ENCODE peak calls at places on chromosomes 4 and X, in nine cellular contexts. One of them, this sample, is unnamed.

GRCh38 chrX:50765986-50766385 is 48.0 kb downstream of the SHROOM4 start:
- DNase-seq in GM20000: no peak
- DNase-seq in CD4-positive, CD25-positive, alpha-beta regulatory T cell: no peak
- DNase-seq in ovary: no peak
- DNase-seq in stimulated activated CD8-positive, alpha-beta memory T cell treated with anti-CD3 and anti-CD28 coated beads, Interleukin-15, amount 100 ng/mL, for 4 hours: no peak
- DNase-seq in mesenteric fat pad: no peak
- DNase-seq in GM03348: no peak
- DNase-seq in stromal cell of bone marrow: no peak
- DNase-seq in HTR-8/SVneo: no peak
- DNase-seq in this sample: no peak

GRCh38 chr4:25258980-25259578 is 25.2 kb downstream of the PI4K2B start:
- DNase-seq in mesenteric fat pad: no peak
- DNase-seq in ovary: no peak
- DNase-seq in GM20000: no peak
- DNase-seq in HTR-8/SVneo: no peak
- DNase-seq in stimulated activated CD8-positive, alpha-beta memory T cell treated with anti-CD3 and anti-CD28 coated beads, Interleukin-15, amount 100 ng/mL, for 4 hours: no peak
- DNase-seq in CD4-positive, CD25-positive, alpha-beta regulatory T cell: no peak
- DNase-seq in GM03348: peak; percentile 55
- DNase-seq in stromal cell of bone marrow: no peak
- DNase-seq in this sample: no peak

GRCh38 chrX:137424679-137425078 is 141.2 kb upstream of the ZIC3 start:
- DNase-seq in stromal cell of bone marrow: no peak
- DNase-seq in GM03348: no peak
- DNase-seq in ovary: no peak
- DNase-seq in GM20000: no peak
- DNase-seq in CD4-positive, CD25-positive, alpha-beta regulatory T cell: no peak
- DNase-seq in mesenteric fat pad: no peak
- DNase-seq in stimulated activated CD8-positive, alpha-beta memory T cell treated with anti-CD3 and anti-CD28 coated beads, Interleukin-15, amount 100 ng/mL, for 4 hours: no peak
- DNase-seq in HTR-8/SVneo: no peak
- DNase-seq in this sample: no peak

GRCh38 chr4:77599378-77599777 is 6.2 kb upstream of the CXCL13 start:
- DNase-seq in stromal cell of bone marrow: peak; percentile 44
- DNase-seq in GM20000: no peak
- DNase-seq in HTR-8/SVneo: no peak
- DNase-seq in mesenteric fat pad: no peak
- DNase-seq in stimulated activated CD8-positive, alpha-beta memory T cell treated with anti-CD3 and anti-CD28 coated beads, Interleukin-15, amount 100 ng/mL, for 4 hours: no peak
- DNase-seq in GM03348: peak; percentile 58
- DNase-seq in ovary: no peak
- DNase-seq in CD4-positive, CD25-positive, alpha-beta regulatory T cell: no peak
- DNase-seq in this sample: no peak

GRCh38 chr4:152735302-152735917 is 44.1 kb downstream of the TIGD4 start:
- DNase-seq in stromal cell of bone marrow: no peak
- DNase-seq in GM03348: peak; percentile 58
- DNase-seq in stimulated activated CD8-positive, alpha-beta memory T cell treated with anti-CD3 and anti-CD28 coated beads, Interleukin-15, amount 100 ng/mL, for 4 hours: no peak
- DNase-seq in HTR-8/SVneo: peak; percentile 49
- DNase-seq in mesenteric fat pad: no peak
- DNase-seq in ovary: no peak
- DNase-seq in GM20000: peak; percentile 53
- DNase-seq in CD4-positive, CD25-positive, alpha-beta regulatory T cell: peak; percentile 46
- DNase-seq in this sample: peak; percentile 20

GRCh38 chr4:40662962-40663604 is 33.4 kb upstream of the RBM47 start:
- DNase-seq in mesenteric fat pad: no peak
- DNase-seq in CD4-positive, CD25-positive, alpha-beta regulatory T cell: no peak
- DNase-seq in GM20000: no peak
- DNase-seq in GM03348: peak; percentile 51
- DNase-seq in stimulated activated CD8-positive, alpha-beta memory T cell treated with anti-CD3 and anti-CD28 coated beads, Interleukin-15, amount 100 ng/mL, for 4 hours: no peak
- DNase-seq in HTR-8/SVneo: peak; percentile 13
- DNase-seq in stromal cell of bone marrow: peak; percentile 70
- DNase-seq in ovary: no peak
- DNase-seq in this sample: no peak

GRCh38 chrX:74225111-74225510 is 78.9 kb upstream of the ZCCHC13 start:
- DNase-seq in mesenteric fat pad: no peak
- DNase-seq in ovary: no peak
- DNase-seq in CD4-positive, CD25-positive, alpha-beta regulatory T cell: no peak
- DNase-seq in GM03348: no peak
- DNase-seq in stromal cell of bone marrow: no peak
- DNase-seq in stimulated activated CD8-positive, alpha-beta memory T cell treated with anti-CD3 and anti-CD28 coated beads, Interleukin-15, amount 100 ng/mL, for 4 hours: no peak
- DNase-seq in GM20000: no peak
- DNase-seq in HTR-8/SVneo: no peak
- DNase-seq in this sample: no peak

GRCh38 chrX:38768079-38768478 is 33.2 kb upstream of the MID1IP1 start:
- DNase-seq in stromal cell of bone marrow: peak; percentile 23
- DNase-seq in stimulated activated CD8-positive, alpha-beta memory T cell treated with anti-CD3 and anti-CD28 coated beads, Interleukin-15, amount 100 ng/mL, for 4 hours: no peak
- DNase-seq in GM03348: peak; percentile 35
- DNase-seq in CD4-positive, CD25-positive, alpha-beta regulatory T cell: peak; percentile 20
- DNase-seq in ovary: no peak
- DNase-seq in mesenteric fat pad: no peak
- DNase-seq in GM20000: peak; percentile 8
- DNase-seq in HTR-8/SVneo: peak; percentile 3
- DNase-seq in this sample: peak; percentile 6

GRCh38 chr4:72430050-72430449 is 139.0 kb downstream of the ADAMTS3 start:
- DNase-seq in CD4-positive, CD25-positive, alpha-beta regulatory T cell: no peak
- DNase-seq in ovary: no peak
- DNase-seq in mesenteric fat pad: no peak
- DNase-seq in stimulated activated CD8-positive, alpha-beta memory T cell treated with anti-CD3 and anti-CD28 coated beads, Interleukin-15, amount 100 ng/mL, for 4 hours: no peak
- DNase-seq in HTR-8/SVneo: no peak
- DNase-seq in GM03348: peak; percentile 19
- DNase-seq in stromal cell of bone marrow: no peak
- DNase-seq in GM20000: no peak
- DNase-seq in this sample: no peak

GRCh38 chr4:74095886-74096264 is 3.1 kb downstream of the CXCL2 start:
- DNase-seq in mesenteric fat pad: no peak
- DNase-seq in GM03348: no peak
- DNase-seq in GM20000: no peak
- DNase-seq in ovary: no peak
- DNase-seq in stimulated activated CD8-positive, alpha-beta memory T cell treated with anti-CD3 and anti-CD28 coated beads, Interleukin-15, amount 100 ng/mL, for 4 hours: no peak
- DNase-seq in stromal cell of bone marrow: no peak
- DNase-seq in CD4-positive, CD25-positive, alpha-beta regulatory T cell: no peak
- DNase-seq in HTR-8/SVneo: no peak
- DNase-seq in this sample: no peak

GRCh38 chr4:55038176-55038890 is 87.1 kb downstream of the KDR start:
- DNase-seq in ovary: peak; percentile 26
- DNase-seq in GM20000: no peak
- DNase-seq in stromal cell of bone marrow: no peak
- DNase-seq in mesenteric fat pad: no peak
- DNase-seq in GM03348: peak; percentile 30
- DNase-seq in stimulated activated CD8-positive, alpha-beta memory T cell treated with anti-CD3 and anti-CD28 coated beads, Interleukin-15, amount 100 ng/mL, for 4 hours: no peak
- DNase-seq in HTR-8/SVneo: no peak
- DNase-seq in CD4-positive, CD25-positive, alpha-beta regulatory T cell: no peak
- DNase-seq in this sample: no peak

GRCh38 chr4:177008836-177009501 is 216.2 kb upstream of the VEGFC start:
- DNase-seq in ovary: no peak
- DNase-seq in CD4-positive, CD25-positive, alpha-beta regulatory T cell: no peak
- DNase-seq in HTR-8/SVneo: no peak
- DNase-seq in stimulated activated CD8-positive, alpha-beta memory T cell treated with anti-CD3 and anti-CD28 coated beads, Interleukin-15, amount 100 ng/mL, for 4 hours: no peak
- DNase-seq in GM20000: no peak
- DNase-seq in stromal cell of bone marrow: no peak
- DNase-seq in mesenteric fat pad: no peak
- DNase-seq in GM03348: no peak
- DNase-seq in this sample: no peak

GRCh38 chr4:25367877-25368276 is 9.2 kb upstream of the ANAPC4 start:
- DNase-seq in CD4-positive, CD25-positive, alpha-beta regulatory T cell: no peak
- DNase-seq in stimulated activated CD8-positive, alpha-beta memory T cell treated with anti-CD3 and anti-CD28 coated beads, Interleukin-15, amount 100 ng/mL, for 4 hours: no peak
- DNase-seq in stromal cell of bone marrow: no peak
- DNase-seq in GM20000: no peak
- DNase-seq in ovary: no peak
- DNase-seq in HTR-8/SVneo: no peak
- DNase-seq in GM03348: no peak
- DNase-seq in mesenteric fat pad: no peak
- DNase-seq in this sample: no peak

GRCh38 chr4:8128096-8128856 is 30.3 kb downstream of the ABLIM2 start:
- DNase-seq in HTR-8/SVneo: no peak
- DNase-seq in stimulated activated CD8-positive, alpha-beta memory T cell treated with anti-CD3 and anti-CD28 coated beads, Interleukin-15, amount 100 ng/mL, for 4 hours: no peak
- DNase-seq in GM03348: no peak
- DNase-seq in CD4-positive, CD25-positive, alpha-beta regulatory T cell: no peak
- DNase-seq in stromal cell of bone marrow: no peak
- DNase-seq in mesenteric fat pad: no peak
- DNase-seq in GM20000: no peak
- DNase-seq in ovary: no peak
- DNase-seq in this sample: no peak

GRCh38 chr4:163758032-163758431 is 263.5 kb downstream of the TMA16 start:
- DNase-seq in GM03348: no peak
- DNase-seq in ovary: no peak
- DNase-seq in stimulated activated CD8-positive, alpha-beta memory T cell treated with anti-CD3 and anti-CD28 coated beads, Interleukin-15, amount 100 ng/mL, for 4 hours: no peak
- DNase-seq in mesenteric fat pad: no peak
- DNase-seq in HTR-8/SVneo: no peak
- DNase-seq in CD4-positive, CD25-positive, alpha-beta regulatory T cell: no peak
- DNase-seq in GM20000: no peak
- DNase-seq in stromal cell of bone marrow: no peak
- DNase-seq in this sample: no peak

GRCh38 chr4:10442976-10443375 is 14.2 kb downstream of the ZNF518B start:
- DNase-seq in CD4-positive, CD25-positive, alpha-beta regulatory T cell: no peak
- DNase-seq in HTR-8/SVneo: no peak
- DNase-seq in stimulated activated CD8-positive, alpha-beta memory T cell treated with anti-CD3 and anti-CD28 coated beads, Interleukin-15, amount 100 ng/mL, for 4 hours: no peak
- DNase-seq in stromal cell of bone marrow: no peak
- DNase-seq in mesenteric fat pad: no peak
- DNase-seq in ovary: no peak
- DNase-seq in GM20000: no peak
- DNase-seq in GM03348: no peak
- DNase-seq in this sample: no peak

GRCh38 chr4:73853718-73854473 is 800 bp downstream of the PF4V1 start:
- DNase-seq in stromal cell of bone marrow: no peak
- DNase-seq in GM03348: no peak
- DNase-seq in CD4-positive, CD25-positive, alpha-beta regulatory T cell: no peak
- DNase-seq in ovary: no peak
- DNase-seq in mesenteric fat pad: no peak
- DNase-seq in stimulated activated CD8-positive, alpha-beta memory T cell treated with anti-CD3 and anti-CD28 coated beads, Interleukin-15, amount 100 ng/mL, for 4 hours: no peak
- DNase-seq in HTR-8/SVneo: no peak
- DNase-seq in GM20000: no peak
- DNase-seq in this sample: peak; percentile 1

GRCh38 chr4:139734875-139735380 is 69.3 kb downstream of the MGST2 start:
- DNase-seq in GM20000: peak; percentile 81
- DNase-seq in ovary: peak; percentile 95
- DNase-seq in GM03348: peak; percentile 94
- DNase-seq in stromal cell of bone marrow: peak; percentile 29
- DNase-seq in HTR-8/SVneo: peak; percentile 76
- DNase-seq in CD4-positive, CD25-positive, alpha-beta regulatory T cell: peak; percentile 34
- DNase-seq in mesenteric fat pad: peak; percentile 95
- DNase-seq in stimulated activated CD8-positive, alpha-beta memory T cell treated with anti-CD3 and anti-CD28 coated beads, Interleukin-15, amount 100 ng/mL, for 4 hours: peak; percentile 35
- DNase-seq in this sample: peak; percentile 66

GRCh38 chrX:20969565-20969964 is 404.7 kb upstream of the CNKSR2 start:
- DNase-seq in CD4-positive, CD25-positive, alpha-beta regulatory T cell: no peak
- DNase-seq in stromal cell of bone marrow: no peak
- DNase-seq in stimulated activated CD8-positive, alpha-beta memory T cell treated with anti-CD3 and anti-CD28 coated beads, Interleukin-15, amount 100 ng/mL, for 4 hours: no peak
- DNase-seq in mesenteric fat pad: no peak
- DNase-seq in ovary: no peak
- DNase-seq in GM20000: no peak
- DNase-seq in HTR-8/SVneo: no peak
- DNase-seq in GM03348: no peak
- DNase-seq in this sample: no peak

GRCh38 chrX:585115-585808 is 45.3 kb upstream of the SHOX start:
- DNase-seq in GM03348: no peak
- DNase-seq in CD4-positive, CD25-positive, alpha-beta regulatory T cell: no peak
- DNase-seq in ovary: no peak
- DNase-seq in stimulated activated CD8-positive, alpha-beta memory T cell treated with anti-CD3 and anti-CD28 coated beads, Interleukin-15, amount 100 ng/mL, for 4 hours: no peak
- DNase-seq in GM20000: no peak
- DNase-seq in mesenteric fat pad: no peak
- DNase-seq in HTR-8/SVneo: no peak
- DNase-seq in stromal cell of bone marrow: no peak
- DNase-seq in this sample: no peak

GRCh38 chr4:105895609-105896460 is 564 bp downstream of the NPNT start:
- DNase-seq in HTR-8/SVneo: no peak
- DNase-seq in ovary: peak; percentile 17
- DNase-seq in stromal cell of bone marrow: no peak
- DNase-seq in stimulated activated CD8-positive, alpha-beta memory T cell treated with anti-CD3 and anti-CD28 coated beads, Interleukin-15, amount 100 ng/mL, for 4 hours: no peak
- DNase-seq in GM03348: peak; percentile 31
- DNase-seq in mesenteric fat pad: peak; percentile 90
- DNase-seq in GM20000: peak; percentile 60
- DNase-seq in CD4-positive, CD25-positive, alpha-beta regulatory T cell: no peak
- DNase-seq in this sample: no peak

GRCh38 chr4:169619518-169619957 is 840 bp upstream of the CLCN3 start:
- DNase-seq in ovary: peak; percentile 39
- DNase-seq in HTR-8/SVneo: peak; percentile 39
- DNase-seq in stromal cell of bone marrow: no peak
- DNase-seq in GM20000: peak; percentile 56
- DNase-seq in GM03348: peak; percentile 32
- DNase-seq in mesenteric fat pad: no peak
- DNase-seq in CD4-positive, CD25-positive, alpha-beta regulatory T cell: peak; percentile 67
- DNase-seq in stimulated activated CD8-positive, alpha-beta memory T cell treated with anti-CD3 and anti-CD28 coated beads, Interleukin-15, amount 100 ng/mL, for 4 hours: no peak
- DNase-seq in this sample: peak; percentile 67

GRCh38 chr4:1296324-1297022 is 6.8 kb downstream of the MAEA start:
- DNase-seq in GM03348: no peak
- DNase-seq in GM20000: peak; percentile 23
- DNase-seq in stromal cell of bone marrow: no peak
- DNase-seq in HTR-8/SVneo: no peak
- DNase-seq in stimulated activated CD8-positive, alpha-beta memory T cell treated with anti-CD3 and anti-CD28 coated beads, Interleukin-15, amount 100 ng/mL, for 4 hours: no peak
- DNase-seq in mesenteric fat pad: no peak
- DNase-seq in CD4-positive, CD25-positive, alpha-beta regulatory T cell: no peak
- DNase-seq in ovary: no peak
- DNase-seq in this sample: no peak

GRCh38 chr4:184510431-184510830 is 36.1 kb upstream of the IRF2 start:
- DNase-seq in stromal cell of bone marrow: no peak
- DNase-seq in GM03348: no peak
- DNase-seq in CD4-positive, CD25-positive, alpha-beta regulatory T cell: no peak
- DNase-seq in ovary: no peak
- DNase-seq in mesenteric fat pad: no peak
- DNase-seq in stimulated activated CD8-positive, alpha-beta memory T cell treated with anti-CD3 and anti-CD28 coated beads, Interleukin-15, amount 100 ng/mL, for 4 hours: no peak
- DNase-seq in GM20000: no peak
- DNase-seq in HTR-8/SVneo: no peak
- DNase-seq in this sample: no peak

GRCh38 chr4:129146639-129147038 is 50.7 kb downstream of the C4orf33 start:
- DNase-seq in stromal cell of bone marrow: no peak
- DNase-seq in ovary: no peak
- DNase-seq in mesenteric fat pad: no peak
- DNase-seq in GM03348: no peak
- DNase-seq in CD4-positive, CD25-positive, alpha-beta regulatory T cell: no peak
- DNase-seq in HTR-8/SVneo: no peak
- DNase-seq in GM20000: no peak
- DNase-seq in stimulated activated CD8-positive, alpha-beta memory T cell treated with anti-CD3 and anti-CD28 coated beads, Interleukin-15, amount 100 ng/mL, for 4 hours: no peak
- DNase-seq in this sample: no peak

GRCh38 chrX:96861228-96861627 is 22.5 kb upstream of the RPA4 start:
- DNase-seq in stimulated activated CD8-positive, alpha-beta memory T cell treated with anti-CD3 and anti-CD28 coated beads, Interleukin-15, amount 100 ng/mL, for 4 hours: no peak
- DNase-seq in mesenteric fat pad: no peak
- DNase-seq in CD4-positive, CD25-positive, alpha-beta regulatory T cell: no peak
- DNase-seq in stromal cell of bone marrow: no peak
- DNase-seq in GM03348: no peak
- DNase-seq in HTR-8/SVneo: no peak
- DNase-seq in GM20000: no peak
- DNase-seq in ovary: no peak
- DNase-seq in this sample: no peak

GRCh38 chr4:176845636-176846035 is 52.9 kb upstream of the VEGFC start:
- DNase-seq in mesenteric fat pad: no peak
- DNase-seq in stromal cell of bone marrow: no peak
- DNase-seq in ovary: no peak
- DNase-seq in GM03348: peak; percentile 19
- DNase-seq in GM20000: no peak
- DNase-seq in stimulated activated CD8-positive, alpha-beta memory T cell treated with anti-CD3 and anti-CD28 coated beads, Interleukin-15, amount 100 ng/mL, for 4 hours: no peak
- DNase-seq in CD4-positive, CD25-positive, alpha-beta regulatory T cell: no peak
- DNase-seq in HTR-8/SVneo: no peak
- DNase-seq in this sample: no peak

GRCh38 chr4:180052629-180053028 is 2190.6 kb upstream of the TENM3 start:
- DNase-seq in stromal cell of bone marrow: no peak
- DNase-seq in GM03348: no peak
- DNase-seq in stimulated activated CD8-positive, alpha-beta memory T cell treated with anti-CD3 and anti-CD28 coated beads, Interleukin-15, amount 100 ng/mL, for 4 hours: no peak
- DNase-seq in CD4-positive, CD25-positive, alpha-beta regulatory T cell: no peak
- DNase-seq in ovary: no peak
- DNase-seq in GM20000: no peak
- DNase-seq in mesenteric fat pad: no peak
- DNase-seq in HTR-8/SVneo: no peak
- DNase-seq in this sample: no peak

GRCh38 chr4:27270435-27270834 is 409.8 kb downstream of the STIM2 start:
- DNase-seq in HTR-8/SVneo: no peak
- DNase-seq in CD4-positive, CD25-positive, alpha-beta regulatory T cell: no peak
- DNase-seq in GM03348: no peak
- DNase-seq in GM20000: no peak
- DNase-seq in stimulated activated CD8-positive, alpha-beta memory T cell treated with anti-CD3 and anti-CD28 coated beads, Interleukin-15, amount 100 ng/mL, for 4 hours: no peak
- DNase-seq in mesenteric fat pad: no peak
- DNase-seq in ovary: no peak
- DNase-seq in stromal cell of bone marrow: no peak
- DNase-seq in this sample: no peak

GRCh38 chrX:133297284-133297683 is 79.1 kb upstream of the TFDP3 start:
- DNase-seq in mesenteric fat pad: no peak
- DNase-seq in HTR-8/SVneo: no peak
- DNase-seq in stimulated activated CD8-positive, alpha-beta memory T cell treated with anti-CD3 and anti-CD28 coated beads, Interleukin-15, amount 100 ng/mL, for 4 hours: no peak
- DNase-seq in CD4-positive, CD25-positive, alpha-beta regulatory T cell: no peak
- DNase-seq in ovary: no peak
- DNase-seq in GM20000: no peak
- DNase-seq in stromal cell of bone marrow: peak; percentile 32
- DNase-seq in GM03348: peak; percentile 53
- DNase-seq in this sample: no peak

GRCh38 chr4:40594261-40595178 is 35.1 kb downstream of the RBM47 start:
- DNase-seq in mesenteric fat pad: no peak
- DNase-seq in HTR-8/SVneo: peak; percentile 33
- DNase-seq in GM03348: peak; percentile 85
- DNase-seq in CD4-positive, CD25-positive, alpha-beta regulatory T cell: no peak
- DNase-seq in GM20000: no peak
- DNase-seq in stimulated activated CD8-positive, alpha-beta memory T cell treated with anti-CD3 and anti-CD28 coated beads, Interleukin-15, amount 100 ng/mL, for 4 hours: no peak
- DNase-seq in ovary: no peak
- DNase-seq in stromal cell of bone marrow: peak; percentile 49
- DNase-seq in this sample: no peak

This sample was measured in immature natural killer cell.